ENCODE peak calls at places on chromosomes 5 and 9, in seven cellular contexts. C is fibroblast of the aortic adventitia; P is activated CD4-positive, alpha-beta T cell treated with anti-CD3 and anti-CD28 coated beads, Interleukin-2, amount 50 U/mL, for 1 hour; X is KBM-7; A is stimulated activated CD4-positive, alpha-beta T cell treated with anti-CD3 and anti-CD28 coated beads, Interleukin-1b, Interleukin-23, amount 100 ng/mL, for 1 hour; I is T-helper 22 cell; G is activated gamma-delta T cell treated with Interleukin-2 at 50 U/mL for 16 hours. K is an unnamed sample.
A peak's percentile ranks its signal among the peaks of the same experiment; 100 is the strongest.

GRCh38 chr9:16928179-16928945 is 57.9 kb upstream of the BNC2 start:
- DNase-seq in I (no peak), X (no peak), C (no peak), A (no peak), G (no peak), P (no peak), K (peak; percentile 16)

GRCh38 chr9:105712773-105713172 is 18.4 kb downstream of the TMEM38B start:
- DNase-seq in C (no peak), X (no peak), G (no peak), I (no peak), A (no peak), P (no peak), K (no peak)

GRCh38 chr9:7273575-7273974 is 515.8 kb downstream of the KDM4C start:
- DNase-seq in I (no peak), A (no peak), C (peak; percentile 4), P (no peak), X (no peak), G (no peak), K (no peak)

GRCh38 chr5:168179185-168179584 is 112.3 kb upstream of the WWC1 start:
- DNase-seq in P (no peak), G (no peak), X (no peak), A (no peak), C (peak; percentile 4), I (no peak), K (no peak)

GRCh38 chr9:132201139-132201538 is 39.3 kb downstream of the NTNG2 start:
- DNase-seq in G (no peak), X (no peak), A (no peak), C (no peak), I (no peak), P (no peak), K (no peak)

GRCh38 chr9:7234144-7234543 is 476.4 kb downstream of the KDM4C start:
- DNase-seq in X (peak; percentile 57), C (peak; percentile 31), A (no peak), I (no peak), P (no peak), G (no peak), K (no peak)

GRCh38 chr5:2506603-2507002 is 244.9 kb downstream of the IRX2 start:
- DNase-seq in X (no peak), I (no peak), G (no peak), P (no peak), A (no peak), C (no peak), K (no peak)

GRCh38 chr5:173888473-173889135 is 455 bp downstream of the CPEB4 start:
- DNase-seq in C (peak; percentile 40), A (no peak), G (peak; percentile 5), X (no peak), I (no peak), P (peak; percentile 8), K (no peak)

GRCh38 chr5:37417347-37417746 is 38.2 kb downstream of the WDR70 start:
- DNase-seq in X (no peak), G (no peak), I (no peak), A (no peak), C (no peak), P (no peak), K (no peak)

GRCh38 chr5:96016216-96016615 is 54.6 kb upstream of the ELL2 start:
- DNase-seq in G (no peak), C (no peak), I (no peak), P (no peak), X (no peak), A (no peak), K (no peak)

GRCh38 chr9:86644315-86645034 is 290.3 kb upstream of the TUT7 start:
- DNase-seq in C (no peak), G (no peak), X (no peak), I (no peak), A (no peak), P (no peak), K (no peak)

GRCh38 chr9:101311759-101312420 is 72.9 kb downstream of the BAAT start:
- DNase-seq in C (peak; percentile 88), G (no peak), A (no peak), I (no peak), X (peak; percentile 68), P (no peak), K (peak; percentile 85)

GRCh38 chr5:111432828-111433536 is 79.4 kb downstream of the STARD4 start:
- DNase-seq in C (peak; percentile 7), X (no peak), P (no peak), A (no peak), G (no peak), I (no peak), K (no peak)

GRCh38 chr9:133580416-133580738 is 28.8 kb downstream of the FAM163B start:
- DNase-seq in X (no peak), A (no peak), G (no peak), C (no peak), P (no peak), I (no peak), K (no peak)

GRCh38 chr9:114503522-114504340 is 1.5 kb downstream of the WHRN start:
- DNase-seq in C (no peak), G (no peak), X (no peak), A (no peak), P (no peak), I (no peak), K (no peak)

GRCh38 chr9:106019702-106020101 is 325.4 kb downstream of the TMEM38B start:
- DNase-seq in A (no peak), I (no peak), G (no peak), P (no peak), X (no peak), C (no peak), K (no peak)

GRCh38 chr9:2639786-2640185 is 18.2 kb downstream of the VLDLR start:
- DNase-seq in P (no peak), A (no peak), C (peak; percentile 58), X (no peak), I (no peak), G (no peak), K (no peak)

GRCh38 chr5:110376281-110376916 is 350.1 kb downstream of the TMEM232 start:
- DNase-seq in P (no peak), I (no peak), G (no peak), C (no peak), X (no peak), A (no peak), K (no peak)

GRCh38 chr5:81021486-81021885 is 61.3 kb downstream of the RASGRF2 start:
- DNase-seq in C (no peak), A (no peak), X (no peak), I (no peak), G (no peak), P (no peak), K (peak; percentile 55)

GRCh38 chr5:123807177-123807900 is 295.4 kb downstream of the CSNK1G3 start:
- DNase-seq in G (no peak), X (no peak), C (no peak), P (no peak), A (no peak), I (no peak), K (no peak)

GRCh38 chr5:76422175-76422574 is 19.1 kb downstream of the IQGAP2 start:
- DNase-seq in A (no peak), C (no peak), P (no peak), X (no peak), G (no peak), I (no peak), K (no peak)